ENCODE peak calls at places on chromosomes 4 and X, in nine cellular contexts. F is endothelial cell of umbilical vein; G is CD8-positive, alpha-beta memory T cell; E is mammary epithelial cell; V is SJSA1; X is CD4-positive, alpha-beta memory T cell; S is endodermal cell; H is uterus; Y is tibial artery. L is an unnamed sample.
A peak's percentile ranks its signal among the peaks of the same experiment; 100 is the strongest.

GRCh38 chr4:154506253-154506652 is 14.7 kb upstream of the DCHS2 start:
- DNase-seq in F (peak; percentile 24), G (no peak), E (peak; percentile 33), V (no peak), X (no peak), S (no peak), H (no peak), Y (no peak), L (no peak)

GRCh38 chr4:4333265-4333706 is 43.2 kb downstream of the ZBTB49 start:
- DNase-seq in F (no peak), G (no peak), E (peak; percentile 41), V (peak; percentile 84), X (no peak), S (no peak), H (no peak), Y (no peak), L (peak; percentile 48)

GRCh38 chrX:39835241-39835640 is 262.5 kb downstream of the BCOR start:
- DNase-seq in F (no peak), G (no peak), E (no peak), V (no peak), X (no peak), S (no peak), H (no peak), Y (no peak), L (no peak)

GRCh38 chr4:77613267-77613666 is 7.6 kb downstream of the CXCL13 start:
- DNase-seq in F (no peak), G (no peak), E (no peak), V (no peak), X (no peak), S (no peak), H (no peak), Y (no peak), L (peak; percentile 27)

GRCh38 chr4:80619070-80619674 is 283.6 kb downstream of the CFAP299 start:
- DNase-seq in F (no peak), G (no peak), E (peak; percentile 1), V (no peak), X (no peak), S (no peak), H (no peak), Y (no peak), L (no peak)

GRCh38 chr4:6300359-6300758 is 30.7 kb downstream of the WFS1 start:
- DNase-seq in F (no peak), G (no peak), E (no peak), V (no peak), X (no peak), S (no peak), H (no peak), Y (no peak), L (no peak)

GRCh38 chr4:9996319-9997110 is 24.8 kb downstream of the SLC2A9 start:
- DNase-seq in F (peak; percentile 36), G (no peak), E (no peak), V (no peak), X (no peak), S (peak; percentile 39), H (no peak), Y (no peak), L (no peak)

GRCh38 chr4:41991916-41992767 is 1.8 kb downstream of the SLC30A9 start:
- DNase-seq in F (no peak), G (no peak), E (peak; percentile 11), V (no peak), X (no peak), S (no peak), H (no peak), Y (no peak), L (no peak)

GRCh38 chr4:19437008-19437407 is 814.7 kb upstream of the SLIT2 start:
- DNase-seq in F (no peak), G (no peak), E (no peak), V (no peak), X (no peak), S (no peak), H (no peak), Y (no peak), L (no peak)

GRCh38 chr4:3451956-3452355 is 10.2 kb downstream of the HGFAC start:
- DNase-seq in F (peak; percentile 34), G (no peak), E (peak; percentile 55), V (peak; percentile 20), X (no peak), S (no peak), H (no peak), Y (no peak), L (no peak)

GRCh38 chrX:130173190-130173895 is 1.6 kb downstream of the RAB33A start:
- DNase-seq in F (peak; percentile 48), G (no peak), E (no peak), V (peak; percentile 52), X (no peak), S (no peak), H (peak; percentile 63), Y (peak; percentile 79), L (peak; percentile 32)

GRCh38 chrX:118740276-118740889 is 13.0 kb downstream of the IL13RA1 start:
- DNase-seq in F (no peak), G (no peak), E (no peak), V (no peak), X (no peak), S (no peak), H (no peak), Y (no peak), L (no peak)

GRCh38 chrX:118736394-118737010 is 9.1 kb downstream of the IL13RA1 start:
- DNase-seq in F (no peak), G (no peak), E (no peak), V (peak; percentile 17), X (no peak), S (no peak), H (no peak), Y (no peak), L (no peak)

GRCh38 chrX:118734909-118735308 is 7.5 kb downstream of the IL13RA1 start:
- DNase-seq in F (no peak), G (no peak), E (no peak), V (no peak), X (no peak), S (no peak), H (no peak), Y (no peak), L (no peak)

GRCh38 chrX:118742176-118742575 is 14.8 kb downstream of the IL13RA1 start:
- DNase-seq in F (no peak), G (no peak), E (no peak), V (no peak), X (no peak), S (no peak), H (no peak), Y (no peak), L (no peak)

DNA sequence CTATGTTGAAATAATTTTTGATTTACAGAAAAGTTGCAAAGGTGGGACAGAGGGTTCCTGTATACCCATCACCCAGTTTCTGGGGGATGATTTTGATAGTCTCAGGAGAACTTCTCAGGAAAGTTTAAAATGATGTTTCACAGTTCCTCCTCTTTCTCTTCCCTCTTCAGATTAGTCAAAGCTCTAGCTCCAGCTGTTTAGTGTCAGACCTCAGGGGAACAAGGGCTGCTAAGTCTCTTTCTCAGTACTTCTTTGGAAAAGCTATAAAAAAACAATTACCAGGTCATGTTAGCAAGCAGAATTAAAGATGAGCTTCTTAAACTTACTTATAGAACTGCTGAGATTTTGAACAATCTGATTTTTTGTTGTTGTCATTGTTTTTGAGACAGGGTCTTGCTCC is 12.2 kb downstream of the IL13RA1 start:
- DNase-seq in F (no peak), G (no peak), E (no peak), V (no peak), X (no peak), S (no peak), H (no peak), Y (no peak), L (no peak)
- H3K4me3 ChIP-seq in F (no peak overlapping the region), G (no peak overlapping the region), E (no peak overlapping the region), V (no peak overlapping the region), X (no peak overlapping the region), S (no peak overlapping the region), H (no peak overlapping the region), Y (no peak overlapping the region), L (no peak overlapping the region)

DNA sequence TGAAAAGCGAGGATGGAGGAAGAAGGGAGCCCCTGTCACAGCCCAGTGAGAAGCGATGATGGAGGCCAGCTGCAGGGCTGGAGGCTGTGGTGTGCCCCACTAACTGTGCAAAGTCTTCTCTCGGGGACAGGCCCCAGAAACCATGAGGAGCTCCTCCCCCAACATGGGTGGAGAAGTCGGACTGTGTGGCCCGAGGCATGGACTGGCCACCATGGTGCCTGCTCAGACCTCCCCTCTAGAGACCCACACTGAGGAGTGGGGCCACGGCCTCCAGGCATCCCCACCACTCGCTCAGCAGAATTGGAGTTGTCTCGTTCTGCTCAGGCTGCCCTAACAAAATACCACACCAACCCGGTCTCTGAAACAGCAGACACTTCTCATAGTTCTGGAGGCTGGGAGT is 12.2 kb upstream of the PDE6B start:
- DNase-seq in F (no peak), G (no peak), E (no peak), V (no peak), X (no peak), S (no peak), H (no peak), Y (no peak), L (no peak)
- H3K9me3 ChIP-seq in F (no peaks in the 10 kb centered on the region), G (no peaks in the 10 kb centered on the region), E (no peaks in the 10 kb centered on the region), V (no peaks in the 10 kb centered on the region), X (no peaks in the 10 kb centered on the region), S (no peaks in the 10 kb centered on the region), H (no peaks in the 10 kb centered on the region), Y (no peaks in the 10 kb centered on the region), L (no peaks in the 10 kb centered on the region)

DNA sequence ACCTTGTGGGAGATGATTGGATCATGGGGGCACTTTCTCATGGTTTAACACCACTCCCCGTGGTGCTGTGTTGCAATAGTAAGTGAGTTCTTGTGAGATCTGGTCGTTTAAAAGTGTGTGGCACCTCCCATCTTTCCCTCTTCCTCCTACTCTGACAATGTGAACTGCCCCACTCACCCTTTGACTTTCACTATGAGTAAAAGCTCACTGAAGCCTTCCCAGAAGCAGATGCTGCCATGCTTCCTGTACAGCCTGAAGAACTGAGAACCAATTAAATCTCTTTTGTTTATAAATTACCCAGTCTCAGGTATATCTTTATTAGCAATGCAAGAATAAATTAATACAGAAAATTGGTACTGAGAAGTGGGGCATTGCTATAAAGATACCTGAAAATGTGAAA is 509.6 kb upstream of the CT83 start:
- DNase-seq in F (no peak), G (no peak), E (no peak), V (no peak), X (no peak), S (no peak), H (no peak), Y (no peak), L (no peak)
- H3K27me3 ChIP-seq in F (no peaks in the 10 kb centered on the region), G (no peaks in the 10 kb centered on the region), E (peaks cover 2% of the 10 kb centered on the region), V (no peaks in the 10 kb centered on the region), X (no peaks in the 10 kb centered on the region), S (no peaks in the 10 kb centered on the region), H (no peaks in the 10 kb centered on the region), Y (no peaks in the 10 kb centered on the region), L (no peaks in the 10 kb centered on the region)

GRCh38 chr4:112145820-112146813 is 863 bp downstream of the FAM241A start:
- DNase-seq in F (peak; percentile 70), G (peak; percentile 52), E (peak; percentile 64), V (peak; percentile 48), X (peak; percentile 66), S (peak; percentile 82), H (peak; percentile 42), Y (peak; percentile 36), L (peak; percentile 41)

GRCh38 chr4:112145326-112145819 is at the start of gene FAM241A:
- DNase-seq in F (peak; percentile 81), G (peak; percentile 83), E (peak; percentile 79), V (peak; percentile 60), X (peak; percentile 87), S (peak; percentile 96), H (peak; percentile 92), Y (peak; percentile 88), L (peak; percentile 92)

GRCh38 chr4:112144546-112145325 is 518 bp upstream of the FAM241A start:
- DNase-seq in F (no peak), G (peak; percentile 1), E (no peak), V (no peak), X (no peak), S (no peak), H (peak; percentile 27), Y (no peak), L (no peak)

GRCh38 chr4:112150920-112151319 is 5.7 kb downstream of the FAM241A start:
- DNase-seq in F (no peak), G (no peak), E (no peak), V (no peak), X (no peak), S (no peak), H (no peak), Y (no peak), L (no peak)

GRCh38 chr4:112147697-112148096 is 2.4 kb downstream of the FAM241A start:
- DNase-seq in F (peak; percentile 67), G (no peak), E (no peak), V (no peak), X (no peak), S (no peak), H (no peak), Y (no peak), L (peak; percentile 33)
- H3K4me3 ChIP-seq in F (peak overlapping the region; percentile 88), G (no peak overlapping the region), E (no peak overlapping the region), V (no peak overlapping the region), X (no peak overlapping the region), S (no peak overlapping the region), H (no peak overlapping the region), Y (no peak overlapping the region), L (peak overlapping the region; percentile 89)